ENCODE peak calls at places on chromosomes 5 and 9, in nine cellular contexts. One of them, this sample, is unnamed.
A peak's percentile ranks its signal among the peaks of the same experiment; 100 is the strongest.

GRCh38 chr9:69109152-69109551 is 64.9 kb upstream of the TJP2 start:
- DNase-seq in EH: no peak
- DNase-seq in testis: no peak
- DNase-seq in activated effector memory CD4-positive, alpha-beta T cell treated with Interleukin-2 at 50 U/mL for 16 hours: no peak
- DNase-seq in left cardiac atrium: no peak
- DNase-seq in stimulated activated CD8-positive, alpha-beta memory T cell treated with anti-CD3 and anti-CD28 coated beads, Interleukin-15, amount 100 ng/mL, for 48 hours: no peak
- DNase-seq in endothelial cell: no peak
- DNase-seq in NCI-H1092: no peak
- DNase-seq in CD8-positive, alpha-beta T cell: no peak
- DNase-seq in this sample: no peak

GRCh38 chr9:80072406-80072805 is 500.6 kb downstream of the TLE4 start:
- DNase-seq in EH: no peak
- DNase-seq in testis: no peak
- DNase-seq in activated effector memory CD4-positive, alpha-beta T cell treated with Interleukin-2 at 50 U/mL for 16 hours: no peak
- DNase-seq in left cardiac atrium: no peak
- DNase-seq in stimulated activated CD8-positive, alpha-beta memory T cell treated with anti-CD3 and anti-CD28 coated beads, Interleukin-15, amount 100 ng/mL, for 48 hours: no peak
- DNase-seq in endothelial cell: no peak
- DNase-seq in NCI-H1092: no peak
- DNase-seq in CD8-positive, alpha-beta T cell: no peak
- DNase-seq in this sample: no peak

GRCh38 chr9:71663931-71664459 is 104.3 kb downstream of the CEMIP2 start:
- DNase-seq in EH: peak; percentile 64
- DNase-seq in testis: no peak
- DNase-seq in activated effector memory CD4-positive, alpha-beta T cell treated with Interleukin-2 at 50 U/mL for 16 hours: no peak
- DNase-seq in left cardiac atrium: no peak
- DNase-seq in stimulated activated CD8-positive, alpha-beta memory T cell treated with anti-CD3 and anti-CD28 coated beads, Interleukin-15, amount 100 ng/mL, for 48 hours: no peak
- DNase-seq in endothelial cell: no peak
- DNase-seq in NCI-H1092: no peak
- DNase-seq in CD8-positive, alpha-beta T cell: no peak
- DNase-seq in this sample: no peak

GRCh38 chr9:137114220-137114612 is 317 bp downstream of the DPP7 start:
- DNase-seq in EH: no peak
- DNase-seq in testis: no peak
- DNase-seq in activated effector memory CD4-positive, alpha-beta T cell treated with Interleukin-2 at 50 U/mL for 16 hours: no peak
- DNase-seq in left cardiac atrium: no peak
- DNase-seq in stimulated activated CD8-positive, alpha-beta memory T cell treated with anti-CD3 and anti-CD28 coated beads, Interleukin-15, amount 100 ng/mL, for 48 hours: no peak
- DNase-seq in endothelial cell: no peak
- DNase-seq in NCI-H1092: no peak
- DNase-seq in CD8-positive, alpha-beta T cell: no peak
- DNase-seq in this sample: no peak

GRCh38 chr5:168712280-168712924 is 133.2 kb upstream of the PANK3 start:
- DNase-seq in EH: peak; percentile 98
- DNase-seq in testis: no peak
- DNase-seq in activated effector memory CD4-positive, alpha-beta T cell treated with Interleukin-2 at 50 U/mL for 16 hours: no peak
- DNase-seq in left cardiac atrium: peak; percentile 40
- DNase-seq in stimulated activated CD8-positive, alpha-beta memory T cell treated with anti-CD3 and anti-CD28 coated beads, Interleukin-15, amount 100 ng/mL, for 48 hours: no peak
- DNase-seq in endothelial cell: no peak
- DNase-seq in NCI-H1092: no peak
- DNase-seq in CD8-positive, alpha-beta T cell: no peak
- DNase-seq in this sample: peak; percentile 37

GRCh38 chr5:171714851-171715250 is 70.8 kb upstream of the SMIM23 start:
- DNase-seq in EH: no peak
- DNase-seq in testis: no peak
- DNase-seq in activated effector memory CD4-positive, alpha-beta T cell treated with Interleukin-2 at 50 U/mL for 16 hours: no peak
- DNase-seq in left cardiac atrium: no peak
- DNase-seq in stimulated activated CD8-positive, alpha-beta memory T cell treated with anti-CD3 and anti-CD28 coated beads, Interleukin-15, amount 100 ng/mL, for 48 hours: no peak
- DNase-seq in endothelial cell: no peak
- DNase-seq in NCI-H1092: no peak
- DNase-seq in CD8-positive, alpha-beta T cell: no peak
- DNase-seq in this sample: no peak

GRCh38 chr9:126397056-126397455 is 70.4 kb downstream of the MVB12B start:
- DNase-seq in EH: no peak
- DNase-seq in testis: no peak
- DNase-seq in activated effector memory CD4-positive, alpha-beta T cell treated with Interleukin-2 at 50 U/mL for 16 hours: peak; percentile 50
- DNase-seq in left cardiac atrium: no peak
- DNase-seq in stimulated activated CD8-positive, alpha-beta memory T cell treated with anti-CD3 and anti-CD28 coated beads, Interleukin-15, amount 100 ng/mL, for 48 hours: peak; percentile 71
- DNase-seq in endothelial cell: no peak
- DNase-seq in NCI-H1092: no peak
- DNase-seq in CD8-positive, alpha-beta T cell: peak; percentile 64
- DNase-seq in this sample: no peak

GRCh38 chr9:120901704-120902103 is 24.7 kb upstream of the PHF19 start:
- DNase-seq in EH: no peak
- DNase-seq in testis: no peak
- DNase-seq in activated effector memory CD4-positive, alpha-beta T cell treated with Interleukin-2 at 50 U/mL for 16 hours: no peak
- DNase-seq in left cardiac atrium: no peak
- DNase-seq in stimulated activated CD8-positive, alpha-beta memory T cell treated with anti-CD3 and anti-CD28 coated beads, Interleukin-15, amount 100 ng/mL, for 48 hours: no peak
- DNase-seq in endothelial cell: no peak
- DNase-seq in NCI-H1092: no peak
- DNase-seq in CD8-positive, alpha-beta T cell: no peak
- DNase-seq in this sample: no peak

GRCh38 chr5:158648631-158649030 is 451.1 kb downstream of the EBF1 start:
- DNase-seq in EH: peak; percentile 2
- DNase-seq in testis: no peak
- DNase-seq in activated effector memory CD4-positive, alpha-beta T cell treated with Interleukin-2 at 50 U/mL for 16 hours: no peak
- DNase-seq in left cardiac atrium: no peak
- DNase-seq in stimulated activated CD8-positive, alpha-beta memory T cell treated with anti-CD3 and anti-CD28 coated beads, Interleukin-15, amount 100 ng/mL, for 48 hours: no peak
- DNase-seq in endothelial cell: no peak
- DNase-seq in NCI-H1092: no peak
- DNase-seq in CD8-positive, alpha-beta T cell: no peak
- DNase-seq in this sample: no peak

GRCh38 chr9:101274971-101275670 is 109.7 kb downstream of the BAAT start:
- DNase-seq in EH: no peak
- DNase-seq in testis: no peak
- DNase-seq in activated effector memory CD4-positive, alpha-beta T cell treated with Interleukin-2 at 50 U/mL for 16 hours: no peak
- DNase-seq in left cardiac atrium: no peak
- DNase-seq in stimulated activated CD8-positive, alpha-beta memory T cell treated with anti-CD3 and anti-CD28 coated beads, Interleukin-15, amount 100 ng/mL, for 48 hours: no peak
- DNase-seq in endothelial cell: no peak
- DNase-seq in NCI-H1092: no peak
- DNase-seq in CD8-positive, alpha-beta T cell: no peak
- DNase-seq in this sample: no peak

GRCh38 chr9:135145312-135145711 is 57.8 kb downstream of the OLFM1 start:
- DNase-seq in EH: no peak
- DNase-seq in testis: no peak
- DNase-seq in activated effector memory CD4-positive, alpha-beta T cell treated with Interleukin-2 at 50 U/mL for 16 hours: no peak
- DNase-seq in left cardiac atrium: no peak
- DNase-seq in stimulated activated CD8-positive, alpha-beta memory T cell treated with anti-CD3 and anti-CD28 coated beads, Interleukin-15, amount 100 ng/mL, for 48 hours: no peak
- DNase-seq in endothelial cell: no peak
- DNase-seq in NCI-H1092: no peak
- DNase-seq in CD8-positive, alpha-beta T cell: no peak
- DNase-seq in this sample: no peak

GRCh38 chr5:20476016-20476415 is 488.0 kb upstream of the CDH18 start:
- DNase-seq in EH: no peak
- DNase-seq in testis: no peak
- DNase-seq in activated effector memory CD4-positive, alpha-beta T cell treated with Interleukin-2 at 50 U/mL for 16 hours: no peak
- DNase-seq in left cardiac atrium: no peak
- DNase-seq in stimulated activated CD8-positive, alpha-beta memory T cell treated with anti-CD3 and anti-CD28 coated beads, Interleukin-15, amount 100 ng/mL, for 48 hours: no peak
- DNase-seq in endothelial cell: no peak
- DNase-seq in NCI-H1092: no peak
- DNase-seq in CD8-positive, alpha-beta T cell: no peak
- DNase-seq in this sample: no peak

GRCh38 chr9:97772145-97772544 is 75.0 kb upstream of the XPA start:
- DNase-seq in EH: no peak
- DNase-seq in testis: no peak
- DNase-seq in activated effector memory CD4-positive, alpha-beta T cell treated with Interleukin-2 at 50 U/mL for 16 hours: no peak
- DNase-seq in left cardiac atrium: no peak
- DNase-seq in stimulated activated CD8-positive, alpha-beta memory T cell treated with anti-CD3 and anti-CD28 coated beads, Interleukin-15, amount 100 ng/mL, for 48 hours: no peak
- DNase-seq in endothelial cell: no peak
- DNase-seq in NCI-H1092: no peak
- DNase-seq in CD8-positive, alpha-beta T cell: no peak
- DNase-seq in this sample: no peak

GRCh38 chr5:41509399-41510175 is 814 bp downstream of the PLCXD3 start:
- DNase-seq in EH: no peak
- DNase-seq in testis: no peak
- DNase-seq in activated effector memory CD4-positive, alpha-beta T cell treated with Interleukin-2 at 50 U/mL for 16 hours: no peak
- DNase-seq in left cardiac atrium: peak; percentile 24
- DNase-seq in stimulated activated CD8-positive, alpha-beta memory T cell treated with anti-CD3 and anti-CD28 coated beads, Interleukin-15, amount 100 ng/mL, for 48 hours: no peak
- DNase-seq in endothelial cell: no peak
- DNase-seq in NCI-H1092: no peak
- DNase-seq in CD8-positive, alpha-beta T cell: no peak
- DNase-seq in this sample: no peak

GRCh38 chr9:33146298-33146697 is 20.8 kb downstream of the B4GALT1 start:
- DNase-seq in EH: no peak
- DNase-seq in testis: peak; percentile 4
- DNase-seq in activated effector memory CD4-positive, alpha-beta T cell treated with Interleukin-2 at 50 U/mL for 16 hours: no peak
- DNase-seq in left cardiac atrium: peak; percentile 5
- DNase-seq in stimulated activated CD8-positive, alpha-beta memory T cell treated with anti-CD3 and anti-CD28 coated beads, Interleukin-15, amount 100 ng/mL, for 48 hours: no peak
- DNase-seq in endothelial cell: no peak
- DNase-seq in NCI-H1092: no peak
- DNase-seq in CD8-positive, alpha-beta T cell: no peak
- DNase-seq in this sample: no peak

GRCh38 chr9:131889437-131890244 is 149.8 kb upstream of the RAPGEF1 start:
- DNase-seq in EH: no peak
- DNase-seq in testis: no peak
- DNase-seq in activated effector memory CD4-positive, alpha-beta T cell treated with Interleukin-2 at 50 U/mL for 16 hours: no peak
- DNase-seq in left cardiac atrium: peak; percentile 36
- DNase-seq in stimulated activated CD8-positive, alpha-beta memory T cell treated with anti-CD3 and anti-CD28 coated beads, Interleukin-15, amount 100 ng/mL, for 48 hours: no peak
- DNase-seq in endothelial cell: no peak
- DNase-seq in NCI-H1092: no peak
- DNase-seq in CD8-positive, alpha-beta T cell: no peak
- DNase-seq in this sample: no peak

GRCh38 chr5:131324311-131324710 is 60.5 kb downstream of the CDC42SE2 start:
- DNase-seq in EH: peak; percentile 14
- DNase-seq in testis: peak; percentile 22
- DNase-seq in activated effector memory CD4-positive, alpha-beta T cell treated with Interleukin-2 at 50 U/mL for 16 hours: no peak
- DNase-seq in left cardiac atrium: no peak
- DNase-seq in stimulated activated CD8-positive, alpha-beta memory T cell treated with anti-CD3 and anti-CD28 coated beads, Interleukin-15, amount 100 ng/mL, for 48 hours: no peak
- DNase-seq in endothelial cell: no peak
- DNase-seq in NCI-H1092: no peak
- DNase-seq in CD8-positive, alpha-beta T cell: no peak
- DNase-seq in this sample: no peak

GRCh38 chr9:107932036-107932435 is 442.5 kb upstream of the KLF4 start:
- DNase-seq in EH: peak; percentile 47
- DNase-seq in testis: no peak
- DNase-seq in activated effector memory CD4-positive, alpha-beta T cell treated with Interleukin-2 at 50 U/mL for 16 hours: no peak
- DNase-seq in left cardiac atrium: no peak
- DNase-seq in stimulated activated CD8-positive, alpha-beta memory T cell treated with anti-CD3 and anti-CD28 coated beads, Interleukin-15, amount 100 ng/mL, for 48 hours: no peak
- DNase-seq in endothelial cell: no peak
- DNase-seq in NCI-H1092: no peak
- DNase-seq in CD8-positive, alpha-beta T cell: no peak
- DNase-seq in this sample: no peak

GRCh38 chr9:130327781-130328348 is 62.3 kb downstream of the HMCN2 start:
- DNase-seq in EH: no peak
- DNase-seq in testis: no peak
- DNase-seq in activated effector memory CD4-positive, alpha-beta T cell treated with Interleukin-2 at 50 U/mL for 16 hours: no peak
- DNase-seq in left cardiac atrium: peak; percentile 50
- DNase-seq in stimulated activated CD8-positive, alpha-beta memory T cell treated with anti-CD3 and anti-CD28 coated beads, Interleukin-15, amount 100 ng/mL, for 48 hours: no peak
- DNase-seq in endothelial cell: no peak
- DNase-seq in NCI-H1092: no peak
- DNase-seq in CD8-positive, alpha-beta T cell: no peak
- DNase-seq in this sample: no peak

GRCh38 chr5:13276143-13276542 is 668.3 kb downstream of the DNAH5 start:
- DNase-seq in EH: no peak
- DNase-seq in testis: no peak
- DNase-seq in activated effector memory CD4-positive, alpha-beta T cell treated with Interleukin-2 at 50 U/mL for 16 hours: no peak
- DNase-seq in left cardiac atrium: no peak
- DNase-seq in stimulated activated CD8-positive, alpha-beta memory T cell treated with anti-CD3 and anti-CD28 coated beads, Interleukin-15, amount 100 ng/mL, for 48 hours: no peak
- DNase-seq in endothelial cell: no peak
- DNase-seq in NCI-H1092: no peak
- DNase-seq in CD8-positive, alpha-beta T cell: no peak
- DNase-seq in this sample: no peak

GRCh38 chr9:10678010-10678409 is 65.2 kb upstream of the PTPRD start:
- DNase-seq in EH: no peak
- DNase-seq in testis: no peak
- DNase-seq in activated effector memory CD4-positive, alpha-beta T cell treated with Interleukin-2 at 50 U/mL for 16 hours: no peak
- DNase-seq in left cardiac atrium: no peak
- DNase-seq in stimulated activated CD8-positive, alpha-beta memory T cell treated with anti-CD3 and anti-CD28 coated beads, Interleukin-15, amount 100 ng/mL, for 48 hours: no peak
- DNase-seq in endothelial cell: no peak
- DNase-seq in NCI-H1092: no peak
- DNase-seq in CD8-positive, alpha-beta T cell: no peak
- DNase-seq in this sample: no peak

GRCh38 chr5:119367502-119368237 is 11.9 kb downstream of the TNFAIP8 start:
- DNase-seq in EH: peak; percentile 50
- DNase-seq in testis: no peak
- DNase-seq in activated effector memory CD4-positive, alpha-beta T cell treated with Interleukin-2 at 50 U/mL for 16 hours: no peak
- DNase-seq in left cardiac atrium: no peak
- DNase-seq in stimulated activated CD8-positive, alpha-beta memory T cell treated with anti-CD3 and anti-CD28 coated beads, Interleukin-15, amount 100 ng/mL, for 48 hours: no peak
- DNase-seq in endothelial cell: no peak
- DNase-seq in NCI-H1092: no peak
- DNase-seq in CD8-positive, alpha-beta T cell: no peak
- DNase-seq in this sample: no peak

GRCh38 chr9:131640438-131641181 is 95.3 kb downstream of the PRRT1B start:
- DNase-seq in EH: peak; percentile 79
- DNase-seq in testis: no peak
- DNase-seq in activated effector memory CD4-positive, alpha-beta T cell treated with Interleukin-2 at 50 U/mL for 16 hours: no peak
- DNase-seq in left cardiac atrium: no peak
- DNase-seq in stimulated activated CD8-positive, alpha-beta memory T cell treated with anti-CD3 and anti-CD28 coated beads, Interleukin-15, amount 100 ng/mL, for 48 hours: no peak
- DNase-seq in endothelial cell: no peak
- DNase-seq in NCI-H1092: no peak
- DNase-seq in CD8-positive, alpha-beta T cell: no peak
- DNase-seq in this sample: no peak

GRCh38 chr5:53407373-53407772 is 73.1 kb upstream of the FST start:
- DNase-seq in EH: peak; percentile 89
- DNase-seq in testis: no peak
- DNase-seq in activated effector memory CD4-positive, alpha-beta T cell treated with Interleukin-2 at 50 U/mL for 16 hours: no peak
- DNase-seq in left cardiac atrium: no peak
- DNase-seq in stimulated activated CD8-positive, alpha-beta memory T cell treated with anti-CD3 and anti-CD28 coated beads, Interleukin-15, amount 100 ng/mL, for 48 hours: no peak
- DNase-seq in endothelial cell: no peak
- DNase-seq in NCI-H1092: no peak
- DNase-seq in CD8-positive, alpha-beta T cell: no peak
- DNase-seq in this sample: no peak

GRCh38 chr9:120388000-120388855 is 191.7 kb downstream of the CDK5RAP2 start:
- DNase-seq in EH: peak; percentile 39
- DNase-seq in testis: no peak
- DNase-seq in activated effector memory CD4-positive, alpha-beta T cell treated with Interleukin-2 at 50 U/mL for 16 hours: no peak
- DNase-seq in left cardiac atrium: peak; percentile 50
- DNase-seq in stimulated activated CD8-positive, alpha-beta memory T cell treated with anti-CD3 and anti-CD28 coated beads, Interleukin-15, amount 100 ng/mL, for 48 hours: no peak
- DNase-seq in endothelial cell: no peak
- DNase-seq in NCI-H1092: no peak
- DNase-seq in CD8-positive, alpha-beta T cell: no peak
- DNase-seq in this sample: no peak